ENCODE peak calls at places on chromosomes 2 and 18, in five cellular contexts. G is HCT116, V is HepG2, A is K562, T is H1. U is an unnamed sample. For H3K79me2, the result is how much of the 10 kb centered on the place peaks cover.

GRCh38 chr18:59917422-59917821 is 17.6 kb downstream of the PMAIP1 start:
- DNase-seq in G (no peak), V (no peak), A (peak), T (peak), U (no peak)

GRCh38 chr2:109386004-109386695 is 227.6 kb downstream of the SEPTIN10 start:
- DNase-seq in G (no peak), V (no peak), A (no peak), T (no peak), U (no peak)

GRCh38 chr2:20423847-20424246 is 23.0 kb upstream of the RHOB start:
- DNase-seq in G (no peak), V (no peak), A (no peak), T (no peak), U (no peak)

GRCh38 chr18:74957588-74958224 is 251.2 kb downstream of the PTGR3 start:
- DNase-seq in G (no peak), V (no peak), A (no peak), T (no peak), U (no peak)

GRCh38 chr2:71071681-71072398 is 3.4 kb downstream of the NAGK start:
- DNase-seq in G (no peak), V (no peak), A (peak), T (no peak), U (peak)

GRCh38 chr2:36459725-36460137 is 104.2 kb downstream of the CRIM1 start:
- DNase-seq in G (peak), V (peak), A (peak), T (no peak), U (no peak)

GRCh38 chr2:238667008-238667407 is 180.9 kb upstream of the TWIST2 start:
- DNase-seq in G (no peak), V (no peak), A (no peak), T (no peak), U (no peak)

GRCh38 chr18:69648486-69648885 is 247.8 kb downstream of the DOK6 start:
- DNase-seq in G (no peak), V (peak), A (no peak), T (no peak), U (no peak)

GRCh38 chr2:174076040-174076439 is 110.9 kb upstream of the SP3 start:
- DNase-seq in G (no peak), V (no peak), A (no peak), T (no peak), U (no peak)

GRCh38 chr2:9366041-9366440 is 57.3 kb downstream of the ITGB1BP1 start:
- DNase-seq in G (no peak), V (no peak), A (no peak), T (no peak), U (no peak)

GRCh38 chr2:30346475-30347169 is 100.4 kb upstream of the LCLAT1 start:
- DNase-seq in G (no peak), V (no peak), A (no peak), T (peak), U (no peak)

GRCh38 chr2:118913805-118914645 is 28.0 kb upstream of the MARCO start:
- DNase-seq in G (peak), V (no peak), A (no peak), T (no peak), U (no peak)

GRCh38 chr2:3170792-3171455 is 206.7 kb downstream of the EIPR1 start:
- DNase-seq in G (no peak), V (no peak), A (no peak), T (no peak), U (no peak)

GRCh38 chr18:75154259-75154658 is 54.7 kb downstream of the PTGR3 start:
- DNase-seq in G (no peak), V (no peak), A (no peak), T (no peak), U (no peak)

GRCh38 chr18:75625966-75626365 is 198.5 kb upstream of the SMIM21 start:
- DNase-seq in G (no peak), V (no peak), A (no peak), T (no peak), U (no peak)

GRCh38 chr2:111042772-111043771 is 77.6 kb upstream of the BCL2L11 start:
- DNase-seq in G (no peak), V (no peak), A (no peak), T (peak), U (no peak)

GRCh38 chr2:238138331-238139102 is at the start of gene KLHL30:
- DNase-seq in G (no peak), V (no peak), A (peak), T (no peak), U (no peak)

GRCh38 chr2:176931588-176932563 is 280.7 kb upstream of the HNRNPA3 start:
- DNase-seq in G (peak), V (no peak), A (peak), T (no peak), U (peak)

GRCh38 chr2:239793086-239793485 is 232.1 kb downstream of the NDUFA10 start:
- DNase-seq in G (no peak), V (no peak), A (no peak), T (no peak), U (no peak)

GRCh38 chr2:178804791-178805190 is 2.4 kb downstream of the TTN start:
- DNase-seq in G (peak), V (peak), A (peak), T (no peak), U (no peak)

DNA sequence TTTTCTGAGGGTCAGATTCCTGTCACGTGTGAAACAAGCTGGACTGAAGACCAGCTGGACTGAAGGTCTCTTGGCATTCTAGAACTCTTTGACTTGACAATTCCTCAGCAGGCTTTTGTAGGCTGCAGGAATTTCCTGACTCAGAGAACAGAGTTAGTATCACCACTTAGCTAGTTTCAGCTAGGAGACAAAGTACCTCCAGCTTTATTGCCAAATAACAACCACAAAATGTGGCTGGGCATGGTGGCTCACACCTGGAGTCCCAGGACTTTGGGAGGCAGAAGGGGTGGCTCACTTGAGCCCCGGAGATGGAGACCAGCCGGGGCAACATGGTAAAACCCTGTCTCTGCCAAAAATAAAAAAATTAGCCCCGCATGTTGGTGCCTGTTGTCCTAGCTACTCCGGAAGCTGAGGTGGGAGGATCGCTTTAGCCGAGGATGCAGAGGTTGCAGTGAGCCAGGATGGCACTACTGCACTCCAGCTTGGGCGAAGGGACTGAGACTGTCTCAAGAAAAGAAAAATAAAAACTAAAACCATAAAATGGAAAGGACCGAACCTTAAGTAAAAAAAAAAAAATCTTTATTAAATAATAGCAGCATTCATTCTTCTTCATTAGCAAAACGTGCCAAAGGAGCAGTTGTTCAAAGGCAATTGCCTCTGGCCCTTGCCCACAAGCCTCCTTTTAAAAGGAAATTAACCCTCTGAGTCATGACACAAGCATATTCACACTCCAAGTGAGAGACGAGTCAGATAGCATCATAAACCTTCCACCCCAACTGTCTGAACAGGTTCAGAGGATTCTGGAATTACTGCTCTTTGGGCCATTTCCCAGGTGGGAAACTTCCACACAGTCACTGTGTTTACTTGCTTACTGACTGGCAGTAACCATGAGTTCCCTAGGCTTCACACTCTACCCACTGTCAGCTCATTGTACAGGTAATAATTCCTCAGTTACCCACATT is 88.9 kb downstream of the MYL12B start:
- DNase-seq in G (peak), V (no peak), A (no peak), T (no peak), U (no peak)
- TF ChIP-seq SP1 in G (peak), V (no peak), A (no peak), T (no peak), U (no peak)

GRCh38 chr2:73418343-73418742 is 32.7 kb downstream of the ALMS1 start:
- DNase-seq in G (no peak), V (no peak), A (no peak), T (no peak), U (no peak)

GRCh38 chr2:73426161-73426560 is 40.5 kb downstream of the ALMS1 start:
- DNase-seq in G (no peak), V (no peak), A (no peak), T (no peak), U (no peak)

DNA sequence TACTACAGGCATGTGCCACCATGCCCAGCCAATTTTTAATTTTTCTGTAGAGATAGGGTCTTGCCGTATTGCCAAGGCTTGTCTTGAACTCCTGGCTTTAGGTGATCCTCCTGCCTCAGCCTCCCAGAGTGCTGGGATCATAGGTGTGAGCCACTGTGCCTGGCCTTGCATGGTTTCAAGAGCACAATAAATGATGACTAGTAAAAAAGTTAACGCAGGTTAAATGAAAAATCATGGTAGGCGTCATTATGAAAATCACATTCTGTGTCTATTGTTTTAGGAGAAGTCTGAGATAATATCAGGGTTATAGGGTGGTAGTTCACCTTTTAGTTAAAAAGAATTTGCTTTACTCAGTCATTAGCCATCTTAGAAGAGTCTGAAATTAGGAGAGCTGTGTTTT is 38.3 kb downstream of the ALMS1 start:
- DNase-seq in G (no peak), V (no peak), A (no peak), T (no peak), U (no peak)
- H3K79me2 ChIP-seq in G (under half), V (under half), A (under half), T (under half), U (under half)

DNA sequence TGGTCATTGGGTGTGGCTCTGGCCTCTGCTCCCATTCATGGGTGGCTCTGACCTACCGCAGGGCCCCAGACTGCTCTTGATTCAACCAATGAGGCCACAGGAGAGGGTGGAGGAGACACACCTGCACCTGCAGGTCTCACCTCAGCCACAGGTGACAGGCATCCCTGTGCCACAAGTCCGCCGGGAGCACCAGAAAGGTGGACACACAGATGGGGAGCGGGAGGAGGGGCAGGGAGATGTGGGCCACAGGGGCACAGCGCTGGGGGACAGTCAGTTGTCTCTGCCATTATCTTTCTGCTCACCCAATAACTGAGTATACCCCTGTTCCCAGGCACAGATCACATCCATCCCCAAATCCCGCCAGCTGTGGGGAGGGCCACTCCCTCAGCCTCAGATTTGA is 189.1 kb upstream of the SALL3 start:
- DNase-seq in G (no peak), V (no peak), A (no peak), T (no peak), U (no peak)
- TF ChIP-seq SP1 in G (no peak), V (no peak), A (no peak), T (no peak), U (no peak)

DNA sequence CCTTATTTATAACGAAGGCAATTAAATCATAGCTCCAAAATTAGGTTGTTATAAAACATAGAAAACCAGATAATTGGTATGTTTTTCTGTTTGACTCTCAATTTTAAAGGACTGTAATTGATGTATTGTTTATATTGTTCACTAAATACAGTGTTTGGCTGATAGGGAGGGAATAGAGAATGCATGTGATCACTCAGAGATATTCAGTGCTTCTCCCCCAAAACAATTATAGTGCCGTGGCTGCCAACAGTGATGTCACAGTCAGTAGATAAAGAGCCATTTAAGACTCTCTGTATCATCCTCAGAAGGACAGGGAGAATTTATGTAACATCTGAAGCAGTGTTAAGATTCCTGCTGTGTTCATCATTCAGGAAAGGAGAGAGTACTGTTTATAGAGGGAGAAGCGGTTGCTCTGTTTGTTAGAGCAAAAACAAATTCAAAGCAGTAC is 69.6 kb downstream of the PHLPP1 start:
- DNase-seq in G (no peak), V (no peak), A (no peak), T (no peak), U (no peak)
- H3K79me2 ChIP-seq in G (under half), V (half or more), A (half or more), T (under half), U (under half)

GRCh38 chr18:63783394-63783793 is 8.2 kb downstream of the SERPINB7 start:
- DNase-seq in G (peak), V (no peak), A (no peak), T (no peak), U (no peak)

GRCh38 chr18:63785031-63785430 is 9.8 kb downstream of the SERPINB7 start:
- DNase-seq in G (no peak), V (no peak), A (no peak), T (no peak), U (no peak)

GRCh38 chr18:63787673-63788072 is 12.5 kb downstream of the SERPINB7 start:
- DNase-seq in G (no peak), V (no peak), A (no peak), T (no peak), U (no peak)

GRCh38 chr18:63789327-63789726 is 14.1 kb downstream of the SERPINB7 start:
- DNase-seq in G (no peak), V (no peak), A (no peak), T (no peak), U (no peak)

GRCh38 chr18:63788447-63789096 is 13.4 kb downstream of the SERPINB7 start:
- DNase-seq in G (peak), V (no peak), A (no peak), T (no peak), U (no peak)
- TF ChIP-seq SP1 in G (peak), V (no peak), A (no peak), T (no peak), U (no peak)

GRCh38 chr2:10396464-10396863 is 51.7 kb downstream of the ODC1 start:
- DNase-seq in G (no peak), V (no peak), A (no peak), T (no peak), U (no peak)
- H3K79me2 ChIP-seq in G (half or more), V (under half), A (under half), T (under half), U (under half)

U was measured in GM12878.